ENCODE peak calls at places on chromosomes 3 and 15, in eight cellular contexts. P is endothelial cell, R is glutamatergic neuron, X is fibroblast of mammary gland, Z is progenitor cell of endocrine pancreas, D is epithelial cell of proximal tubule, L is kidney epithelial cell, G is astrocyte. V is an unnamed sample.

GRCh38 chr3:149968216-149968615 is 2.5 kb downstream of the PFN2 start:
- DNase-seq in P (peak), G (peak), R (no peak), X (peak), L (no peak), Z (no peak), D (no peak), V (no peak)

GRCh38 chr3:128969993-128970740 is 23.7 kb downstream of the CFAP92 start:
- DNase-seq in Z (peak), G (no peak), P (peak), D (no peak), R (peak), L (no peak), X (peak), V (no peak)

GRCh38 chr15:55260562-55261131 is 29.0 kb downstream of the RAB27A start:
- DNase-seq in D (no peak), Z (no peak), L (no peak), G (no peak), X (no peak), P (no peak), R (no peak), V (no peak)

GRCh38 chr3:116734243-116734642 is 24.7 kb downstream of the TUSC7 start:
- DNase-seq in P (no peak), X (no peak), G (no peak), D (no peak), L (no peak), Z (no peak), R (no peak), V (no peak)

GRCh38 chr3:185687479-185687878 is 101.4 kb downstream of the SENP2 start:
- DNase-seq in X (no peak), G (peak), R (no peak), D (no peak), P (no peak), L (no peak), Z (no peak), V (no peak)

GRCh38 chr3:102301155-102301554 is 133.7 kb upstream of the ZPLD1 start:
- DNase-seq in Z (no peak), X (no peak), L (no peak), D (no peak), G (no peak), P (no peak), R (no peak), V (no peak)

GRCh38 chr3:184815046-184815930 is 3.3 kb downstream of the VPS8 start:
- DNase-seq in R (no peak), X (peak), L (peak), G (peak), D (no peak), Z (no peak), P (no peak), V (no peak)

GRCh38 chr3:132231633-132232032 is 85.6 kb upstream of the ACP3 start:
- DNase-seq in L (no peak), X (peak), Z (no peak), P (no peak), D (peak), G (peak), R (no peak), V (no peak)

GRCh38 chr3:108114423-108115065 is 23.7 kb upstream of the CD47 start:
- DNase-seq in D (no peak), Z (no peak), X (no peak), R (no peak), G (no peak), P (no peak), L (no peak), V (no peak)

GRCh38 chr15:52362497-52362896 is 66.9 kb upstream of the MYO5C start:
- DNase-seq in D (peak), L (no peak), R (no peak), P (no peak), G (no peak), X (peak), Z (no peak), V (no peak)

GRCh38 chr15:76555247-76555646 is 218.7 kb downstream of the ISL2 start:
- DNase-seq in X (no peak), R (no peak), P (no peak), L (no peak), D (no peak), Z (no peak), G (no peak), V (no peak)

GRCh38 chr15:76293361-76293760 is 17.9 kb downstream of the ETFA start:
- DNase-seq in D (no peak), X (peak), P (no peak), R (no peak), Z (no peak), G (peak), L (no peak), V (no peak)

GRCh38 chr3:155339052-155339451 is 45.6 kb upstream of the STRIT1 start:
- DNase-seq in L (no peak), P (no peak), X (peak), G (no peak), Z (no peak), R (no peak), D (no peak), V (no peak)

GRCh38 chr3:122553171-122553570 is 10.9 kb downstream of the PARP9 start:
- DNase-seq in D (no peak), Z (no peak), R (no peak), X (no peak), P (no peak), G (no peak), L (no peak), V (no peak)

GRCh38 chr15:29046946-29047345 is 161.2 kb downstream of the APBA2 start:
- DNase-seq in L (no peak), Z (no peak), P (no peak), R (peak), D (no peak), G (no peak), X (no peak), V (no peak)

GRCh38 chr15:75573001-75573400 is 6.1 kb downstream of the PTPN9 start:
- DNase-seq in R (no peak), D (no peak), Z (no peak), X (no peak), G (peak), P (no peak), L (no peak), V (no peak)

GRCh38 chr3:126101521-126101982 is 17.6 kb upstream of the SLC41A3 start:
- DNase-seq in D (no peak), P (no peak), G (no peak), L (no peak), X (no peak), R (no peak), Z (no peak), V (no peak)

GRCh38 chr15:48447657-48448056 is 116.4 kb downstream of the DUT start:
- DNase-seq in P (no peak), D (no peak), R (no peak), Z (no peak), L (peak), G (peak), X (peak), V (no peak)

GRCh38 chr3:42189071-42189470 is 76.9 kb downstream of the CCK start:
- DNase-seq in D (no peak), R (no peak), X (no peak), G (no peak), P (no peak), Z (no peak), L (no peak), V (no peak)

GRCh38 chr3:96719921-96720320 is 94.5 kb upstream of the EPHA6 start:
- DNase-seq in Z (no peak), R (no peak), P (no peak), D (no peak), L (no peak), X (no peak), G (no peak), V (no peak)

GRCh38 chr3:166013073-166013679 is 176.0 kb upstream of the BCHE start:
- DNase-seq in R (no peak), G (peak), D (peak), Z (no peak), L (no peak), P (peak), X (peak), V (no peak)

GRCh38 chr3:163971861-163972260 is 1106.4 kb downstream of the SI start:
- DNase-seq in R (no peak), P (no peak), Z (no peak), L (no peak), G (no peak), X (no peak), D (peak), V (no peak)

GRCh38 chr15:70477750-70478250 is 285.6 kb downstream of the UACA start:
- DNase-seq in P (no peak), R (no peak), X (no peak), L (no peak), D (no peak), G (no peak), Z (no peak), V (no peak)

GRCh38 chr15:56243774-56244236 is at the start of gene RFX7:
- DNase-seq in R (peak), D (no peak), L (peak), Z (peak), G (peak), P (peak), X (peak), V (peak)

GRCh38 chr3:11288021-11288491 is 15.9 kb downstream of the ATG7 start:
- DNase-seq in P (no peak), X (peak), D (no peak), R (no peak), L (no peak), G (peak), Z (no peak), V (no peak)

GRCh38 chr3:49021813-49022720 is at the start of gene NDUFAF3:
- DNase-seq in D (peak), R (peak), Z (peak), G (peak), X (peak), P (peak), L (peak), V (peak)

GRCh38 chr15:88832791-88833190 is 29.6 kb downstream of the ACAN start:
- DNase-seq in P (no peak), X (no peak), G (no peak), L (no peak), Z (no peak), D (no peak), R (no peak), V (no peak)

GRCh38 chr3:36488077-36488789 is 107.9 kb downstream of the STAC start:
- DNase-seq in R (no peak), G (no peak), P (no peak), D (peak), Z (no peak), L (peak), X (no peak), V (no peak)

GRCh38 chr3:56238299-56238698 is 230.0 kb downstream of the ERC2 start:
- DNase-seq in D (no peak), L (no peak), P (no peak), R (peak), Z (no peak), G (no peak), X (no peak), V (no peak)

DNA sequence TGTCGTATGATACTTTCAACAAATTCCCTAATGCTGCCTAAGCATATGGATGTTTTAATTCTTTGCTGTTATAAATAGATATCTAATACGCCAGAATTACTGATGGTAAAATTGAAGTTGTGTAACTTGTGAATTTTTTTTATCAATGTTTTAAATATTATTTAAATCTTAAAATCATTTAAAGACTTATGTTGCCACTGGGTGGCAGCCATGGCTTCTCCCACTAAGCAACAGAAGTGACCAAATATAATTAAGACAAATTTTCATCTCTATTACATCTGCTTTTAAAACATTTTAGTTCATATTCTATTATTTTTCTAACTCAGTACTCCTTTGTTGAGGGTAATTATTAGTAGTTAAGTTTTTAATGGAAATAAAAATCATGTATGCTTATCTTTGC is 8.1 kb upstream of the IL20RB start:
- DNase-seq in Z (no peak), D (no peak), R (no peak), G (no peak), P (no peak), X (peak), L (no peak), V (no peak)
- TF ChIP-seq CTCF in Z (no peak), D (peak), R (no peak), G (no peak), P (no peak), X (peak), L (peak), V (peak)

DNA sequence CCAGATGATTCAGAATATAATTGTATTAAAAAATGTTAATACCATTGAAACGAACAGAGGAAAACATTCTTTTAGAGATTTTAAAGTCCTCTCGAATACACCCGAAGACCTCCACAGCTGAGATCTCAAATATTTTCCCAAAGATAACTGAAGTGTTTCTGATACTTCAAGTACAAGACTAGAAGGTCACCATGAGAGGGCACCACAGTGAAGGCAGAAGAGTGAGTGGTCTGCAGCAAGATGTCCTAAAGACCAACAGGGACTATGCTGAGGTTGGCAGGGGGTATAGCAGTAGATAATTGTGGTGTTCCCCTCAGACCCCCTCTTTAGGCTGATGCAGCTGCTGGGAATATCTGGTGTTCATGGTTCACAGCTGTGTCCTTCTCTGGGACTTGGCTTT is 156.5 kb downstream of the PDCD6IP start:
- DNase-seq in Z (no peak), P (no peak), X (peak), R (no peak), G (no peak), D (no peak), L (no peak), V (no peak)
- TF ChIP-seq CTCF in Z (peak), P (no peak), X (no peak), R (no peak), G (no peak), D (no peak), L (peak), V (peak)

GRCh38 chr15:33242669-33243191 is 48.2 kb upstream of the FMN1 start:
- DNase-seq in Z (no peak), P (peak), G (peak), L (peak), X (peak), D (peak), R (no peak), V (no peak)
- TF ChIP-seq CTCF in Z (peak), P (peak), G (peak), L (peak), X (peak), D (peak), R (peak), V (peak)

GRCh38 chr3:31378226-31378625 is 154.5 kb upstream of the STT3B start:
- DNase-seq in X (no peak), L (no peak), G (no peak), Z (no peak), P (no peak), D (no peak), R (no peak), V (no peak)
- TF ChIP-seq CTCF in X (no peak), L (no peak), G (no peak), Z (no peak), P (no peak), D (no peak), R (no peak), V (no peak)

DNA sequence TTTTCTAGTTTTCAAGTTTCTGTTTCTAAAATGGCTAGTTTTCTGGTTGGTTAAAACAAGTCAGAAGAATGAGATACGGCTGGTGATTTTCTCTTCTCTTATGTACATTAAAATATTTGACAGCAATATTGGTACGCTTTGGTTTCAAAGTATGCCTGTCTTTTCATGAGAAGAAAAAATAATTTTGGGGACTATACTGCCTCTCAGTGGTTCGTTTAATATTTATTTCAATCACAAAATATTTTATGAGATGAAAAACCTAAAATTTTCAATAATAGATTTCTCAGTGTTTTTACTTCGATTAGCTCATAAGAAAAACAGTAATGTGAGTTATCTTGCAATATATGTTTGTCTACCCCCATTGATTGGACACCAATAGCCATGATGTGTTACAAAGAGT is 72.8 kb upstream of the AADACL2 start:
- DNase-seq in D (no peak), P (no peak), G (no peak), X (peak), Z (no peak), R (no peak), L (no peak), V (no peak)
- TF ChIP-seq CTCF in D (peak), P (peak), G (no peak), X (no peak), Z (no peak), R (no peak), L (no peak), V (peak)

GRCh38 chr3:100761211-100761921 is 52.1 kb downstream of the TFG start:
- DNase-seq in R (no peak), G (no peak), P (no peak), Z (no peak), D (no peak), L (no peak), X (no peak), V (no peak)
- TF ChIP-seq CTCF in R (no peak), G (no peak), P (no peak), Z (peak), D (peak), L (peak), X (peak), V (peak)